ENCODE peak calls at places on chromosomes 5 and 9, in four cellular contexts. Y is astrocyte, E is ovary, S is IMR-90. K is an unnamed sample.

GRCh38 chr5:115349001-115349817 is 52.8 kb upstream of the CCDC112 start:
- DNase-seq in S (peak; percentile 90), Y (peak; percentile 90), E (no peak), K (no peak)

GRCh38 chr5:169116961-169117461 is 183.9 kb downstream of the SLIT3 start:
- DNase-seq in E (no peak), Y (no peak), S (no peak), K (no peak)

GRCh38 chr5:171840066-171840465 is 54.4 kb downstream of the SMIM23 start:
- DNase-seq in Y (no peak), S (no peak), E (no peak), K (no peak)

GRCh38 chr9:120934271-120934670 is 7.7 kb upstream of the TRAF1 start:
- DNase-seq in E (no peak), Y (no peak), S (no peak), K (no peak)

GRCh38 chr9:111715471-111715870 is 54.1 kb downstream of the GNG10 start:
- DNase-seq in E (no peak), S (peak; percentile 1), Y (peak; percentile 20), K (no peak)

GRCh38 chr5:139246394-139246793 is 47.1 kb upstream of the MATR3 start:
- DNase-seq in S (peak; percentile 60), E (no peak), Y (no peak), K (no peak)

GRCh38 chr9:123742009-123742767 is 187.7 kb downstream of the DENND1A start:
- DNase-seq in E (peak; percentile 50), S (peak; percentile 57), Y (peak; percentile 52), K (no peak)

GRCh38 chr9:120344230-120344629 is 235.7 kb downstream of the CDK5RAP2 start:
- DNase-seq in E (no peak), Y (peak; percentile 80), S (peak; percentile 80), K (no peak)

GRCh38 chr5:154176191-154176590 is 14.3 kb upstream of the GALNT10 start:
- DNase-seq in S (peak; percentile 50), Y (peak; percentile 74), E (no peak), K (no peak)

GRCh38 chr5:162685302-162685701 is 617.7 kb downstream of the GABRG2 start:
- DNase-seq in Y (no peak), E (no peak), S (no peak), K (peak; percentile 25)

GRCh38 chr5:68994645-68995044 is 99.2 kb upstream of the SLC30A5 start:
- DNase-seq in E (no peak), Y (no peak), S (no peak), K (no peak)

GRCh38 chr9:128203842-128204551 is 818 bp downstream of the DNM1 start:
- DNase-seq in E (peak; percentile 51), S (peak; percentile 47), Y (no peak), K (no peak)

GRCh38 chr9:113863345-113863744 is 12.8 kb upstream of the ZNF618 start:
- DNase-seq in Y (no peak), S (no peak), E (no peak), K (no peak)

GRCh38 chr9:14303526-14303925 is 10.4 kb downstream of the NFIB start:
- DNase-seq in S (no peak), E (no peak), Y (no peak), K (no peak)

GRCh38 chr5:36059571-36060515 is 6.8 kb downstream of the UGT3A2 start:
- DNase-seq in S (no peak), Y (no peak), E (no peak), K (no peak)

GRCh38 chr5:130549884-130550552 is 615.0 kb downstream of the HINT1 start:
- DNase-seq in S (no peak), E (no peak), Y (peak; percentile 86), K (no peak)

GRCh38 chr5:136666970-136667620 is 301.8 kb upstream of the TRPC7 start:
- DNase-seq in E (no peak), Y (no peak), S (no peak), K (no peak)

GRCh38 chr5:90366972-90367371 is 42.6 kb downstream of the CETN3 start:
- DNase-seq in E (no peak), Y (no peak), S (no peak), K (no peak)

GRCh38 chr5:19322716-19323485 is 665.1 kb downstream of the CDH18 start:
- DNase-seq in Y (peak; percentile 69), E (no peak), S (no peak), K (no peak)

GRCh38 chr9:79973627-79974026 is 401.9 kb downstream of the TLE4 start:
- DNase-seq in S (no peak), E (no peak), Y (no peak), K (no peak)

GRCh38 chr9:69412741-69413150 is 87.7 kb downstream of the ENTREP1 start:
- DNase-seq in S (peak; percentile 52), E (peak; percentile 83), Y (peak; percentile 43), K (peak; percentile 55)

GRCh38 chr5:38660194-38660668 is 103.8 kb upstream of the LIFR start:
- DNase-seq in S (no peak), Y (no peak), E (no peak), K (no peak)

GRCh38 chr5:124979174-124979573 is 232.7 kb upstream of the ZNF608 start:
- DNase-seq in E (no peak), S (peak; percentile 24), Y (no peak), K (no peak)

GRCh38 chr5:127355342-127355741 is 64.7 kb downstream of the MEGF10 start:
- DNase-seq in E (no peak), S (no peak), Y (no peak), K (no peak)

GRCh38 chr5:135332519-135333150 is 66.4 kb downstream of the MACROH2A1 start:
- DNase-seq in E (no peak), Y (peak; percentile 51), S (peak; percentile 77), K (no peak)

DNA sequence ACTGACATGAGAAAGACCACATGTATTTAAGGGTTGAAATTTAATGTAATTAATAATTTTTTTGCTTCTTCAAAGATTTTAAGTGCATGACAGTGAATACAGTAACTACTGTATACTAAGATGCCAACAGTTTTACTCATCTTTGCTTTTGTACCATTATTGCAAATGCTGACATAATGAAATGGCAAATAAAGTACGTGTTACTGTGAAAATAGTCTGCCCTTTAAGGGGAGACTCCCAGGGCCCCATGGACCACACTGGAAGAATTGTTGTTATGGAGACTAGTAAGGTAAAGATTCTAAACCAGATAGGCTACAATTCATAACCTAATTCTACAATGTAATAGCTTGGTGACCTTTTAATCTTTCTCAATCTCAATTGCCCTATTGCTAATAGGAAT is 84.7 kb downstream of the NR3C1 start:
- DNase-seq in Y (no peak), S (peak; percentile 24), E (no peak), K (no peak)
- H3K4me1 ChIP-seq in Y (peaks cover 23% of the 10 kb centered on the region), S (peaks cover 10% of the 10 kb centered on the region), E (peaks cover 6% of the 10 kb centered on the region), K (no peaks in the 10 kb centered on the region)

GRCh38 chr9:91758491-91758981 is 191.5 kb downstream of the ROR2 start:
- DNase-seq in S (peak; percentile 58), Y (no peak), E (no peak), K (peak; percentile 85)

GRCh38 chr9:91764661-91765060 is 185.4 kb downstream of the ROR2 start:
- DNase-seq in S (no peak), Y (no peak), E (no peak), K (no peak)

GRCh38 chr9:91760906-91761305 is 189.1 kb downstream of the ROR2 start:
- DNase-seq in Y (no peak), S (no peak), E (no peak), K (no peak)

GRCh38 chr9:91757802-91758201 is 192.2 kb downstream of the ROR2 start:
- DNase-seq in S (no peak), Y (no peak), E (no peak), K (no peak)

GRCh38 chr9:91761362-91761761 is 188.7 kb downstream of the ROR2 start:
- DNase-seq in E (no peak), S (no peak), Y (no peak), K (no peak)
- TF ChIP-seq CTCF in E (no peak), S (no peak), Y (no peak), K (no peak)

GRCh38 chr9:136903041-136903554 is 16.8 kb downstream of the TRAF2 start:
- DNase-seq in E (no peak), Y (no peak), S (no peak), K (peak; percentile 57)

GRCh38 chr9:136902259-136902821 is 16.0 kb downstream of the TRAF2 start:
- DNase-seq in Y (peak; percentile 74), E (no peak), S (peak; percentile 86), K (peak; percentile 92)

GRCh38 chr9:136907011-136907914 is 20.9 kb downstream of the TRAF2 start:
- DNase-seq in Y (no peak), E (no peak), S (no peak), K (no peak)

GRCh38 chr9:136910197-136910900 is 24.0 kb downstream of the TRAF2 start:
- DNase-seq in Y (no peak), E (no peak), S (no peak), K (no peak)

GRCh38 chr9:136906251-136906650 is 19.9 kb downstream of the TRAF2 start:
- DNase-seq in S (no peak), E (no peak), Y (no peak), K (no peak)
- H3K36me3 ChIP-seq in S (peaks cover 25% of the 10 kb centered on the region), E (no peaks in the 10 kb centered on the region), Y (no peaks in the 10 kb centered on the region), K (no peaks in the 10 kb centered on the region)

DNA sequence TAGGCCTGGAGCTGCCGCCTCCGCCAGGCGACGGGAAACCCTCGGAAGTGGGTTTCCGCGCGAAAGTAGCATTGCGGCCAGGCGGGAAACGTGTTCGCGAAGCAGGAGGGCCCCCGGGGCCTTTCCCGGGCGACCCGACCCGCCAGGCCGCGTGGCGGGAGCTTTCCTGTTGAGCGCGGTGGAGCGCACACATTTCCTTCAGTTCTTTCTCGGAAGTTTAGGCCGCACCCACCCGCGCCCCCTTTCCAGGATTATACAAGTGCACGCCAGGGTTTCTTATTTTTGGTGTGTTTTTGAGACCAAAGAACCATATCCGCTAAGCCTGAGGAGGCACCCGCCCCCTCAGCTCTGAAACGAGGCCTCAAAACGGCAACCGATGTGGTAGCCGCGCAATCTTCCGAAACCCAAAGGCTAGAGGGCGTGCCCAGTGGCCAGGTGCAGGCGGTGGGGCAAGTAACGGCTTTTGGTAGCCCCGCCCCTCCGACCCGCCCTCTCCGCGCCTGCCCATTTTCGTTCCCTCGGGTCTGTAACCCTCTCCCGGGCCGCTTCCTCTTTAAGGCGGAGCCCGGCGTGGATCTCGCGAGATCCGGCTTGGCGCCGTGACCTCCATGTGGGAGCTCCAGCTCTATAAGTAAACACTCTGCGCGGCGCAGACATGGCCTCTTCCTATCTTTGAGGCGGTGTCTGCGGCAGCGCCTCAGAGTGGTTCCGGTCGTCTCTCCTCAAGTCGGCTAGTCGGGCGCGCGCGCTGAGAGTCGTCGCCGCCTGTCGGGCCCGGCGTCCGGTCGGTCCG is at the start of gene UHRF2:
- DNase-seq in Y (peak; percentile 90), S (peak; percentile 97), E (peak; percentile 99), K (peak; percentile 99)
- H3K4me1 ChIP-seq in Y (peaks cover 15% of the 10 kb centered on the region), S (peaks cover 8% of the 10 kb centered on the region), E (peaks cover 9% of the 10 kb centered on the region), K (peaks cover 10% of the 10 kb centered on the region)

DNA sequence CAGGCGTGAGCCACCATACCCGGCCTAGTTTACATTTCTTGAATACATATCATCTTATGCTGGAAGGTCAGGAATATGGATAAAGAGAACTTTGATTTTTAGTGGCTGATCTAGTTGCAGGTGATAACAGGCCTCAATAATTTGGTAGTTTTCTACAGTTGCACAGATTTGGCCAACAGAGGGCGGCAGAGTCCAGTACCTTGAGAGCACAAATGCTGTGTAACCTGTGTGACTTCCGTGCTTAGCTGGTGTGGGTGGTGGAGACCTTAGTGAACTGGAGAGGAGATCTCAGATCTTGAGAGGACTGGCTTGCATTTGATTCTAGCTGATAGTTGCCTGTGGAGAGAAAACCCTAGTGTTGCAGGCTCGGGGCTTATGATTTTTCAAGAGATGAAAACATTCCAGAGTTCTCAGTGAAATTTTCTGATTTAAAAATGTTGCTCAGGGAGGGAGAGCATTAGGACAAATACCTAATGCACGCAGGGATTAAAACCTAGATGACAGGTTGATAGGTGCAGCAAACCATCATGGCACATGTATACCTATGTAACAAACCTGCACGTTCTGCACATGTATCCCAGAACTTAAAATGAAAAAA is 17.4 kb upstream of the GPR151 start:
- DNase-seq in E (peak; percentile 59), S (peak; percentile 50), Y (peak; percentile 41), K (peak; percentile 68)
- TF ChIP-seq CTCF in E (no peak), S (peak; percentile 80), Y (peak; percentile 87), K (peak; percentile 76)